ENCODE peak calls at places on chromosomes 6 and 20, in six cellular contexts. L is upper lobe of left lung; E is stimulated activated naive CD8-positive, alpha-beta T cell treated with anti-CD3 and anti-CD28 coated beads, Interleukin-15, Interleukin-2, amounts not matched to agents 100 U/mL and 50 U/mL, for 24 hours; N is AG10803; V is DMS153; K is SJSA1. G is an unnamed sample.

GRCh38 chr20:44109951-44110361 is 77.0 kb downstream of the JPH2 start:
- DNase-seq in L (no peak), E (no peak), N (no peak), V (no peak), K (no peak), G (no peak)

GRCh38 chr6:298233-299049 is 6.2 kb downstream of the DUSP22 start:
- DNase-seq in L (no peak), E (no peak), N (no peak), V (no peak), K (no peak), G (no peak)

GRCh38 chr6:111124406-111124805 is 37.1 kb downstream of the SLC16A10 start:
- DNase-seq in L (no peak), E (no peak), N (no peak), V (no peak), K (no peak), G (no peak)

GRCh38 chr6:31797607-31798006 is 2.1 kb upstream of the VARS1 start:
- DNase-seq in L (no peak), E (no peak), N (no peak), V (no peak), K (no peak), G (no peak)

GRCh38 chr20:40197744-40198143 is 491.3 kb downstream of the MAFB start:
- DNase-seq in L (no peak), E (no peak), N (peak), V (no peak), K (no peak), G (no peak)

GRCh38 chr6:115945306-115945705 is 115.4 kb downstream of the FRK start:
- DNase-seq in L (no peak), E (no peak), N (no peak), V (no peak), K (no peak), G (no peak)

GRCh38 chr6:112575309-112575834 is 228.2 kb downstream of the RFPL4B start:
- DNase-seq in L (no peak), E (no peak), N (no peak), V (no peak), K (no peak), G (no peak)

GRCh38 chr20:58693226-58694006 is 816 bp downstream of the NPEPL1 start:
- DNase-seq in L (peak), E (peak), N (no peak), V (no peak), K (no peak), G (no peak)

GRCh38 chr6:9921366-9921765 is 493.5 kb downstream of the TFAP2A start:
- DNase-seq in L (no peak), E (no peak), N (peak), V (no peak), K (peak), G (no peak)

GRCh38 chr6:129481706-129482105 is 228.3 kb downstream of the ARHGAP18 start:
- DNase-seq in L (no peak), E (no peak), N (peak), V (no peak), K (no peak), G (no peak)

GRCh38 chr6:125124250-125124777 is 29.3 kb upstream of the TPD52L1 start:
- DNase-seq in L (no peak), E (no peak), N (no peak), V (no peak), K (no peak), G (peak)

GRCh38 chr6:57265755-57266221 is 43.7 kb upstream of the RAB23 start:
- DNase-seq in L (no peak), E (no peak), N (peak), V (no peak), K (peak), G (peak)

GRCh38 chr6:6315660-6316059 is 4.8 kb downstream of the F13A1 start:
- DNase-seq in L (no peak), E (peak), N (peak), V (no peak), K (peak), G (peak)

GRCh38 chr20:10673831-10674683 is at the start of gene JAG1:
- DNase-seq in L (peak), E (peak), N (peak), V (peak), K (peak), G (peak)

GRCh38 chr6:2344319-2344905 is 99.0 kb upstream of the GMDS start:
- DNase-seq in L (no peak), E (no peak), N (no peak), V (no peak), K (no peak), G (no peak)

GRCh38 chr6:83260577-83260976 is 67.4 kb downstream of the RWDD2A start:
- DNase-seq in L (no peak), E (no peak), N (no peak), V (no peak), K (no peak), G (no peak)